ENCODE peak calls at places on chromosomes 3 and 15, in five cellular contexts. One of them, this sample, is unnamed.

GRCh38 chr15:81858136-81858535 is 187.7 kb downstream of the MEX3B start:
- DNase-seq in PC-3: no peak
- DNase-seq in ovary: no peak
- DNase-seq in body of pancreas: no peak
- DNase-seq in OCI-LY7: no peak
- DNase-seq in this sample: no peak

GRCh38 chr3:23489338-23490158 is 286.4 kb downstream of the UBE2E2 start:
- DNase-seq in PC-3: peak; percentile 41
- DNase-seq in ovary: no peak
- DNase-seq in body of pancreas: no peak
- DNase-seq in OCI-LY7: no peak
- DNase-seq in this sample: no peak

GRCh38 chr15:48282186-48282585 is 49.0 kb upstream of the DUT start:
- DNase-seq in PC-3: no peak
- DNase-seq in ovary: no peak
- DNase-seq in body of pancreas: no peak
- DNase-seq in OCI-LY7: no peak
- DNase-seq in this sample: no peak

GRCh38 chr3:144272715-144273114 is 301.1 kb downstream of the DIPK2A start:
- DNase-seq in PC-3: no peak
- DNase-seq in ovary: no peak
- DNase-seq in body of pancreas: no peak
- DNase-seq in OCI-LY7: no peak
- DNase-seq in this sample: no peak

GRCh38 chr15:66405605-66406004 is 18.9 kb downstream of the MAP2K1 start:
- DNase-seq in PC-3: no peak
- DNase-seq in ovary: no peak
- DNase-seq in body of pancreas: no peak
- DNase-seq in OCI-LY7: no peak
- DNase-seq in this sample: no peak

GRCh38 chr3:150412599-150413069 is 4.5 kb downstream of the TSC22D2 start:
- DNase-seq in PC-3: peak; percentile 72
- DNase-seq in ovary: no peak
- DNase-seq in body of pancreas: no peak
- DNase-seq in OCI-LY7: peak; percentile 29
- DNase-seq in this sample: no peak

GRCh38 chr15:88204584-88204983 is 52.0 kb downstream of the NTRK3 start:
- DNase-seq in PC-3: no peak
- DNase-seq in ovary: no peak
- DNase-seq in body of pancreas: no peak
- DNase-seq in OCI-LY7: no peak
- DNase-seq in this sample: no peak

GRCh38 chr15:81105521-81105920 is 28.5 kb upstream of the CFAP161 start:
- DNase-seq in PC-3: no peak
- DNase-seq in ovary: no peak
- DNase-seq in body of pancreas: no peak
- DNase-seq in OCI-LY7: no peak
- DNase-seq in this sample: no peak

GRCh38 chr15:88476635-88477038 is 9.1 kb downstream of the MRPS11 start:
- DNase-seq in PC-3: peak; percentile 60
- DNase-seq in ovary: peak; percentile 35
- DNase-seq in body of pancreas: peak; percentile 23
- DNase-seq in OCI-LY7: peak; percentile 63
- DNase-seq in this sample: no peak

GRCh38 chr3:50256978-50257890 is 11.7 kb upstream of the SEMA3B start:
- DNase-seq in PC-3: peak; percentile 67
- DNase-seq in ovary: peak; percentile 26
- DNase-seq in body of pancreas: no peak
- DNase-seq in OCI-LY7: peak; percentile 49
- DNase-seq in this sample: no peak

GRCh38 chr15:73650387-73651126 is 17.4 kb upstream of the NPTN start:
- DNase-seq in PC-3: no peak
- DNase-seq in ovary: no peak
- DNase-seq in body of pancreas: no peak
- DNase-seq in OCI-LY7: no peak
- DNase-seq in this sample: no peak

GRCh38 chr3:46660003-46660402 is 33.5 kb downstream of the ALS2CL start:
- DNase-seq in PC-3: peak; percentile 44
- DNase-seq in ovary: no peak
- DNase-seq in body of pancreas: no peak
- DNase-seq in OCI-LY7: no peak
- DNase-seq in this sample: no peak

GRCh38 chr3:50173685-50174516 is 17.5 kb upstream of the GNAT1 start:
- DNase-seq in PC-3: no peak
- DNase-seq in ovary: no peak
- DNase-seq in body of pancreas: no peak
- DNase-seq in OCI-LY7: no peak
- DNase-seq in this sample: no peak

GRCh38 chr3:35965908-35966307 is 326.6 kb downstream of the ARPP21 start:
- DNase-seq in PC-3: peak; percentile 75
- DNase-seq in ovary: no peak
- DNase-seq in body of pancreas: no peak
- DNase-seq in OCI-LY7: peak; percentile 37
- DNase-seq in this sample: no peak

GRCh38 chr15:61584410-61584809 is 355.3 kb upstream of the RORA start:
- DNase-seq in PC-3: peak; percentile 20
- DNase-seq in ovary: no peak
- DNase-seq in body of pancreas: no peak
- DNase-seq in OCI-LY7: no peak
- DNase-seq in this sample: no peak

DNA sequence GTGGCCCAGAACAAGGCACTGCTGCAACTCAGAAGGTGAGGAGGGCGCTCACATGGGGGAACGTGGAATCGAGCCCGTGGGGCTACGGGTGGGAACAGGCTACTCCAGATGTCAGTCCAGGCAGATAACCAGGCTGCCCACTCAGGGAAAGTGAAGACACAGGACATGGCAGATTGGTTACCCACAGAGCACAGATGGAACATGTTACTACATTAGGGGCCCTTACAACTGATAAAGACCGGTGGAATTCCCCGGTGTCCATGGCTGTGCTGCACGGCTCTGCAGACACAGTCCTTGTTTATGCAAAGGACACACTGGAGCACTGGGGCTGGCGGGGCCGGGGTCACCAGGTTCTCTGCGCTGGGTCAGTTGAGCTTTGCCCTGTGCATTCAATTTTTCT is 36.9 kb downstream of the PCSK6 start:
- DNase-seq in PC-3: no peak
- DNase-seq in ovary: no peak
- DNase-seq in body of pancreas: no peak
- DNase-seq in OCI-LY7: no peak
- DNase-seq in this sample: no peak
- H3K4me1 ChIP-seq in PC-3: no peaks in the 10 kb centered on the region
- H3K4me1 ChIP-seq in ovary: peaks cover 16% of the 10 kb centered on the region
- H3K4me1 ChIP-seq in body of pancreas: peaks cover 18% of the 10 kb centered on the region
- H3K4me1 ChIP-seq in OCI-LY7: no peaks in the 10 kb centered on the region
- H3K4me1 ChIP-seq in this sample: peaks cover 74% of the 10 kb centered on the region

GRCh38 chr15:40926659-40927496 is 2.3 kb upstream of the DLL4 start:
- DNase-seq in PC-3: no peak
- DNase-seq in ovary: no peak
- DNase-seq in body of pancreas: no peak
- DNase-seq in OCI-LY7: no peak
- DNase-seq in this sample: no peak
- H3K4me1 ChIP-seq in PC-3: peaks cover 30% of the 10 kb centered on the region
- H3K4me1 ChIP-seq in ovary: peaks cover 11% of the 10 kb centered on the region
- H3K4me1 ChIP-seq in body of pancreas: peaks cover 57% of the 10 kb centered on the region
- H3K4me1 ChIP-seq in OCI-LY7: peaks cover 22% of the 10 kb centered on the region
- H3K4me1 ChIP-seq in this sample: peaks cover 72% of the 10 kb centered on the region

GRCh38 chr3:10336761-10337160 is 15.8 kb upstream of the SEC13 start:
- DNase-seq in PC-3: no peak
- DNase-seq in ovary: no peak
- DNase-seq in body of pancreas: no peak
- DNase-seq in OCI-LY7: no peak
- DNase-seq in this sample: no peak
- H3K4me1 ChIP-seq in PC-3: no peaks in the 10 kb centered on the region
- H3K4me1 ChIP-seq in ovary: no peaks in the 10 kb centered on the region
- H3K4me1 ChIP-seq in body of pancreas: no peaks in the 10 kb centered on the region
- H3K4me1 ChIP-seq in OCI-LY7: peaks cover 18% of the 10 kb centered on the region
- H3K4me1 ChIP-seq in this sample: no peaks in the 10 kb centered on the region

GRCh38 chr15:31365032-31365654 is 38.5 kb downstream of the KLF13 start:
- DNase-seq in PC-3: no peak
- DNase-seq in ovary: no peak
- DNase-seq in body of pancreas: no peak
- DNase-seq in OCI-LY7: no peak
- DNase-seq in this sample: peak; percentile 16
- H3K4me1 ChIP-seq in PC-3: no peaks in the 10 kb centered on the region
- H3K4me1 ChIP-seq in ovary: peaks cover 12% of the 10 kb centered on the region
- H3K4me1 ChIP-seq in body of pancreas: peaks cover 95% of the 10 kb centered on the region
- H3K4me1 ChIP-seq in OCI-LY7: peaks cover 94% of the 10 kb centered on the region
- H3K4me1 ChIP-seq in this sample: peaks cover 100% of the 10 kb centered on the region

GRCh38 chr3:134323966-134324962 is 50.0 kb downstream of the AMOTL2 start:
- DNase-seq in PC-3: no peak
- DNase-seq in ovary: no peak
- DNase-seq in body of pancreas: no peak
- DNase-seq in OCI-LY7: no peak
- DNase-seq in this sample: no peak
- H3K4me1 ChIP-seq in PC-3: peaks cover 61% of the 10 kb centered on the region
- H3K4me1 ChIP-seq in ovary: peaks cover 12% of the 10 kb centered on the region
- H3K4me1 ChIP-seq in body of pancreas: peaks cover 31% of the 10 kb centered on the region
- H3K4me1 ChIP-seq in OCI-LY7: no peaks in the 10 kb centered on the region
- H3K4me1 ChIP-seq in this sample: peaks cover 32% of the 10 kb centered on the region

DNA sequence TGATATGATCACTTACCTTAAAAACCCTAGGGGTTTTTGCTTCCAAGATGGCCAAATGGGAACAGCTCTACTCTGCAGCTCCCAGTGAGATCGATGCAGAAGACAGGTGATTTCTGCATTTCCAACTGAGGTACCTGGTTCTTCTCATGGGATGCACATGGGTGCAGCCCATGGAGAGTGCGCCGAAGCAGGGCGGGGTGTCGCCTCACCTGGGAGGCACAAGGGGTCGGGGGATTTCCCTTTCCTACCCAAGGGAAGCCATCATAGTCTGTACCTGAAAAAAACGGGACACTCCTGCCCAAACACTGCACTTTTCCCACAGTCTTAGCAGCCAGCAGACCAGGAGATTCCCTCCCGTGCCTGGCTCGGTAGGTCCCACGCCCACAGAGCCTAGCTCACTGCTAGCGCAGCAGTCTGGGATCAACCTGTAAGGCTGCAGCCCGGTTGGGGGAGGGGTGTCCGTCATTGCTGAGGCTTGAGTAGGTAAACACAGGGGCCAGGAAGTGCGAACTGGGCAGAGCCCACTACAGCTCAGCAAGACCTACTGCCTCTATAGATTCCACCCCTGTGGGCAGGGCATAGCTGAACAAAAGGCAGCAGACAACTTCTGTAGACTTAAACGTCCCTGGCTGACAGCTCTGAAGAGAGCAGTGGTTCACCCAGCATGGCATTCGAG is 78.6 kb downstream of the CTNNB1 start:
- DNase-seq in PC-3: no peak
- DNase-seq in ovary: no peak
- DNase-seq in body of pancreas: no peak
- DNase-seq in OCI-LY7: no peak
- DNase-seq in this sample: no peak
- H3K4me1 ChIP-seq in PC-3: peaks cover 25% of the 10 kb centered on the region
- H3K4me1 ChIP-seq in ovary: no peaks in the 10 kb centered on the region
- H3K4me1 ChIP-seq in body of pancreas: no peaks in the 10 kb centered on the region
- H3K4me1 ChIP-seq in OCI-LY7: no peaks in the 10 kb centered on the region
- H3K4me1 ChIP-seq in this sample: no peaks in the 10 kb centered on the region

GRCh38 chr3:122594025-122594424 is 16.6 kb downstream of the PARP15 start:
- DNase-seq in PC-3: no peak
- DNase-seq in ovary: no peak
- DNase-seq in body of pancreas: no peak
- DNase-seq in OCI-LY7: no peak
- DNase-seq in this sample: no peak
- H3K4me1 ChIP-seq in PC-3: no peaks in the 10 kb centered on the region
- H3K4me1 ChIP-seq in ovary: no peaks in the 10 kb centered on the region
- H3K4me1 ChIP-seq in body of pancreas: no peaks in the 10 kb centered on the region
- H3K4me1 ChIP-seq in OCI-LY7: peaks cover 10% of the 10 kb centered on the region
- H3K4me1 ChIP-seq in this sample: no peaks in the 10 kb centered on the region

DNA sequence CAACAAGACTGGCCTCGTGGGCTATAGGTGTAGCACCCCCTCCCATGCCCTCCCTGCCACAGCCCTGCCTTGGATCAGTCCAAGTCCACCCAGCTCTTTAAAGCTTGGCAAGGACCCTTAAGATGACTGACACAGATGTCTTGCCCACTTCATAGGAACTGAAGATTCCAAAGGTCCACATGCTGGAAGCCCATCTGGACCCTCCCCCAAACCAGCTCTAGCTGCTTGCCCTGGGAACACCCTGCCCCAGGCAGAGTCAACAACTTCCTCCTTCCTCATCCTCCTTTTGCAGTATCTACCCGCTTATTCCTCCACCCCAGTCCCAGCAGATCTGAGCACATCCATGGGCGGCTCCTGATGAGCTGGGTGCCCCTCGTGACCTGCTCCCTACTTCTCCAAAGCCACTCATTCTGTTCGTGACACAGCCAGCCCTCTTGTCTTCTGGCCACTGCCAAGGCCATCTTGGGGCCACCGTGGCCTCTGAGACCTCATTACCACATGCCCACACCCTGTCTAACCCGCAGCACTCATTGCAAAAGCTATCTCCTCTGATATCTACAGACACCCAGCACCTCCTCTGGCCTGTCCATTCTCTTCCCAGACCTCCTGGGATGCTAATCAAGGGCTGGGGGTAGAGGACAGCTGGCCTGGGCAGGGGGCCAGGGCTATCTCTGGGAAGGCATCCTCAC is 2.0 kb upstream of the PFKFB4 start:
- DNase-seq in PC-3: no peak
- DNase-seq in ovary: no peak
- DNase-seq in body of pancreas: no peak
- DNase-seq in OCI-LY7: no peak
- DNase-seq in this sample: peak; percentile 47
- H3K4me1 ChIP-seq in PC-3: peaks cover 37% of the 10 kb centered on the region
- H3K4me1 ChIP-seq in ovary: peaks cover 10% of the 10 kb centered on the region
- H3K4me1 ChIP-seq in body of pancreas: peaks cover 44% of the 10 kb centered on the region
- H3K4me1 ChIP-seq in OCI-LY7: peaks cover 54% of the 10 kb centered on the region
- H3K4me1 ChIP-seq in this sample: peaks cover 50% of the 10 kb centered on the region

GRCh38 chr15:90599639-90600038 is 69.9 kb downstream of the CRTC3 start:
- DNase-seq in PC-3: no peak
- DNase-seq in ovary: no peak
- DNase-seq in body of pancreas: no peak
- DNase-seq in OCI-LY7: no peak
- DNase-seq in this sample: no peak

GRCh38 chr15:90598053-90598577 is 68.4 kb downstream of the CRTC3 start:
- DNase-seq in PC-3: no peak
- DNase-seq in ovary: peak; percentile 57
- DNase-seq in body of pancreas: no peak
- DNase-seq in OCI-LY7: peak; percentile 57
- DNase-seq in this sample: peak; percentile 53

GRCh38 chr15:90598679-90599078 is 69.0 kb downstream of the CRTC3 start:
- DNase-seq in PC-3: no peak
- DNase-seq in ovary: no peak
- DNase-seq in body of pancreas: no peak
- DNase-seq in OCI-LY7: no peak
- DNase-seq in this sample: no peak

GRCh38 chr15:90597477-90598052 is 67.8 kb downstream of the CRTC3 start:
- DNase-seq in PC-3: no peak
- DNase-seq in ovary: no peak
- DNase-seq in body of pancreas: no peak
- DNase-seq in OCI-LY7: peak; percentile 70
- DNase-seq in this sample: no peak

DNA sequence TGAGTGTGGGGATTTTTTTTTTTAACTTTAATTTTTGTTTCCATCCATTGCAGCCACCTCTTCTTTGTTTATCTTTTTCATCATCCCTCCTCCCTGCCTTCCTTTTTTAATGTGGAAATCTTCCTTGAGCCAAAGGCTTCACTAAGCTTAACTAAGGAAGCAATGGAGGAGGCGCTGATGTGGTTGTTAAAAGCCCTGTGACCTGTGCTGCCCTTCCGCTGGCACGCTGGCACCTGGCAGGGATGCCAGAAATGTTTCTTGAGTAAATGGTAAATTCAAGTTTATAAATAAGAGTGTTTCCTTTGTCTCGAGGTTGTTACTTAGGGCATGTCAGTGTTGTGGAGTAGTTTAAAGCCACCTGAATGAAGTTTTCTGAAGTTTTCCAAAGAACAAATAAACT is 69.4 kb downstream of the CRTC3 start:
- DNase-seq in PC-3: no peak
- DNase-seq in ovary: no peak
- DNase-seq in body of pancreas: no peak
- DNase-seq in OCI-LY7: no peak
- DNase-seq in this sample: no peak
- H3K4me1 ChIP-seq in PC-3: peaks cover 9% of the 10 kb centered on the region
- H3K4me1 ChIP-seq in ovary: peaks cover 22% of the 10 kb centered on the region
- H3K4me1 ChIP-seq in body of pancreas: peaks cover 12% of the 10 kb centered on the region
- H3K4me1 ChIP-seq in OCI-LY7: peaks cover 45% of the 10 kb centered on the region
- H3K4me1 ChIP-seq in this sample: peaks cover 50% of the 10 kb centered on the region